ENCODE peak calls at places on chromosomes 6 and 20, in seven cellular contexts. X is transverse colon, Q is GM23338, Z is upper lobe of left lung, I is esophagus muscularis mucosa, A is Panc1, O is K562. W is an unnamed sample.

GRCh38 chr6:37399795-37400490 is 33.1 kb upstream of the CMTR1 start:
- DNase-seq in I (no peak), A (no peak), O (no peak), Z (no peak), X (no peak), Q (no peak), W (no peak)

GRCh38 chr20:44017905-44018683 is 103.4 kb downstream of the TOX2 start:
- DNase-seq in X (peak; percentile 91), Q (no peak), O (no peak), A (peak; percentile 78), I (no peak), Z (peak; percentile 88), W (no peak)

GRCh38 chr6:54191460-54191859 is 80.2 kb downstream of the MLIP start:
- DNase-seq in O (no peak), Z (no peak), X (no peak), I (no peak), Q (no peak), A (no peak), W (peak; percentile 26)

GRCh38 chr20:35730583-35731468 is 11.2 kb downstream of the RBM39 start:
- DNase-seq in I (no peak), Z (no peak), O (no peak), X (no peak), A (no peak), Q (no peak), W (no peak)

GRCh38 chr6:145400508-145400907 is 334.8 kb downstream of the EPM2A start:
- DNase-seq in X (no peak), I (no peak), A (no peak), Z (no peak), O (no peak), Q (no peak), W (no peak)

GRCh38 chr6:36848658-36849441 is 9.6 kb upstream of the CPNE5 start:
- DNase-seq in A (no peak), O (peak; percentile 95), Z (peak; percentile 77), I (no peak), X (peak; percentile 63), Q (peak; percentile 89), W (no peak)

GRCh38 chr20:16125810-16126209 is 447.4 kb downstream of the KIF16B start:
- DNase-seq in X (no peak), O (no peak), I (no peak), Q (no peak), Z (peak; percentile 34), A (no peak), W (no peak)

GRCh38 chr6:38501931-38502330 is 137.8 kb downstream of the BTBD9 start:
- DNase-seq in A (no peak), Z (no peak), Q (no peak), X (no peak), O (no peak), I (no peak), W (no peak)

GRCh38 chr6:170130201-170130621 is 160.7 kb downstream of the DLL1 start:
- DNase-seq in I (no peak), O (no peak), X (no peak), Q (no peak), A (no peak), Z (peak; percentile 19), W (no peak)

GRCh38 chr6:42374027-42374669 is 77.6 kb downstream of the TRERF1 start:
- DNase-seq in O (no peak), X (no peak), A (no peak), Z (peak; percentile 37), I (no peak), Q (no peak), W (no peak)

GRCh38 chr6:148846778-148847761 is 100.2 kb downstream of the UST start:
- DNase-seq in Z (no peak), X (no peak), Q (no peak), A (no peak), I (peak; percentile 83), O (no peak), W (no peak)

GRCh38 chr20:43187476-43188233 is 2.1 kb downstream of the PTPRT start:
- DNase-seq in Z (peak; percentile 59), I (peak; percentile 95), A (peak; percentile 25), O (peak; percentile 79), X (peak; percentile 64), Q (peak; percentile 65), W (peak; percentile 2)

GRCh38 chr6:149060985-149061760 is 256.3 kb upstream of the TAB2 start:
- DNase-seq in Z (no peak), O (no peak), X (peak; percentile 71), Q (no peak), A (no peak), I (no peak), W (no peak)

GRCh38 chr6:44569931-44570385 is 182.5 kb downstream of the CDC5L start:
- DNase-seq in X (peak; percentile 18), Q (no peak), A (no peak), I (no peak), O (no peak), Z (peak; percentile 51), W (peak; percentile 83)

GRCh38 chr6:144408151-144408550 is 123.0 kb downstream of the UTRN start:
- DNase-seq in I (no peak), X (no peak), A (no peak), Z (no peak), Q (peak; percentile 22), O (no peak), W (no peak)

GRCh38 chr6:150881911-150882481 is 16.5 kb downstream of the MTHFD1L start:
- DNase-seq in A (no peak), Z (peak; percentile 27), Q (no peak), O (no peak), I (no peak), X (no peak), W (no peak)

GRCh38 chr20:17657898-17658647 is 24.0 kb downstream of the RRBP1 start:
- DNase-seq in O (no peak), A (no peak), Q (no peak), X (no peak), I (no peak), Z (no peak), W (no peak)

GRCh38 chr20:49647509-49647908 is 66.2 kb downstream of the B4GALT5 start:
- DNase-seq in X (no peak), O (no peak), Z (no peak), I (no peak), A (no peak), Q (no peak), W (no peak)

GRCh38 chr20:4787825-4788224 is 66.1 kb downstream of the PRND start:
- DNase-seq in O (no peak), A (no peak), Z (no peak), X (no peak), I (no peak), Q (no peak), W (peak; percentile 37)

GRCh38 chr6:3330199-3330598 is 71.5 kb downstream of the PSMG4 start:
- DNase-seq in Q (peak; percentile 63), A (no peak), Z (no peak), O (peak; percentile 34), I (no peak), X (no peak), W (no peak)

GRCh38 chr6:168678588-168678987 is 237.6 kb downstream of the SMOC2 start:
- DNase-seq in Z (peak; percentile 20), X (no peak), I (no peak), A (no peak), Q (no peak), O (no peak), W (no peak)

GRCh38 chr6:12849420-12850200 is 133.0 kb downstream of the PHACTR1 start:
- DNase-seq in Z (no peak), Q (no peak), I (no peak), A (no peak), O (no peak), X (no peak), W (no peak)

DNA sequence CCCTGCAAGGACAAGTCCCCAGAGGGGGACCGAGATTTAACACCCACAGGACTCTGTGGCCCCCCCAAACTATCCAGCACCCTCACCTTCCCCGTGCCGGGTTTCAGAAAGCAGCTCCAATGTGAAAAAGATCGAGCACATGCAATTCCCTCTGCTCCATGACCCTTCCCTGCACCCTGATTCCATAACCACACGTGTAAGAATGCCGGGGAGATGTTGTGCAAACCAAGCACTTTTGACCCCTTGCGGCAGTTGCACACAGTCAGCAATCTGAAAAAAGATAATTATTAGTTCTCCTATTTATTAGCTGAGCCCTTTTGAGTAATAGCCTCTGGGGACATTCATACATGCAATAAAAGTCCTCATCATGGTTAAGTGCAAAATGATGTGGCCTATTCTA is 13.0 kb downstream of the FOXQ1 start:
- DNase-seq in Q (no peak), A (no peak), I (no peak), Z (no peak), O (no peak), X (no peak), W (no peak)
- H3K27ac ChIP-seq in Q (no peak overlapping the region), A (peak overlapping the region; percentile 92), I (peak overlapping the region; percentile 61), Z (peak overlapping the region; percentile 53), O (no peak overlapping the region), X (no peak overlapping the region), W (no peak overlapping the region)

GRCh38 chr20:50872562-50873288 is 58.5 kb downstream of the ADNP start:
- DNase-seq in Z (no peak), X (no peak), O (no peak), I (no peak), A (no peak), Q (no peak), W (no peak)
- TF ChIP-seq POLR2AphosphoS5 in Z (no peak), X (no peak), O (no peak), I (no peak), A (no peak), Q (no peak), W (no peak)

GRCh38 chr6:20467437-20467836 is 65.8 kb downstream of the E2F3 start:
- DNase-seq in A (no peak), O (no peak), X (no peak), I (no peak), Z (no peak), Q (no peak), W (no peak)
- H3K27ac ChIP-seq in A (no peak overlapping the region), O (no peak overlapping the region), X (no peak overlapping the region), I (no peak overlapping the region), Z (no peak overlapping the region), Q (peak overlapping the region; percentile 85), W (no peak overlapping the region)

GRCh38 chr20:54062812-54063280 is 7.5 kb downstream of the BCAS1 start:
- DNase-seq in X (no peak), I (no peak), Q (peak; percentile 62), O (no peak), Z (no peak), A (peak; percentile 58), W (no peak)
- TF ChIP-seq POLR2AphosphoS5 in X (no peak), I (no peak), Q (no peak), O (no peak), Z (no peak), A (no peak), W (no peak)

GRCh38 chr6:8995156-8995555 is 559.8 kb upstream of the SLC35B3 start:
- DNase-seq in Z (no peak), X (no peak), A (no peak), Q (no peak), I (no peak), O (no peak), W (no peak)
- H3K27ac ChIP-seq in Z (no peak overlapping the region), X (no peak overlapping the region), A (no peak overlapping the region), Q (no peak overlapping the region), I (no peak overlapping the region), O (no peak overlapping the region), W (no peak overlapping the region)